ENCODE peak calls at places on chromosomes 2 and 18, in four cellular contexts. One of them, this sample, is unnamed. For H3K36me3, the result is how much of the 10 kb centered on the place peaks cover.

GRCh38 chr2:155151945-155152344 is 453.4 kb downstream of the KCNJ3 start:
- DNase-seq in HepG2: no peak
- DNase-seq in mammary epithelial cell: no peak
- DNase-seq in neuronal stem cell: no peak
- DNase-seq in this sample: no peak

GRCh38 chr2:191245869-191246531 is 796 bp downstream of the MYO1B start:
- DNase-seq in HepG2: peak
- DNase-seq in mammary epithelial cell: peak
- DNase-seq in neuronal stem cell: peak
- DNase-seq in this sample: peak

GRCh38 chr2:2909086-2910035 is 468.3 kb downstream of the EIPR1 start:
- DNase-seq in HepG2: no peak
- DNase-seq in mammary epithelial cell: no peak
- DNase-seq in neuronal stem cell: no peak
- DNase-seq in this sample: no peak

GRCh38 chr18:54983041-54983686 is 23.9 kb upstream of the CCDC68 start:
- DNase-seq in HepG2: peak
- DNase-seq in mammary epithelial cell: peak
- DNase-seq in neuronal stem cell: peak
- DNase-seq in this sample: peak

GRCh38 chr2:714005-714741 is 37.0 kb upstream of the TMEM18 start:
- DNase-seq in HepG2: peak
- DNase-seq in mammary epithelial cell: peak
- DNase-seq in neuronal stem cell: peak
- DNase-seq in this sample: peak

GRCh38 chr2:236642584-236643291 is 73.1 kb downstream of the ACKR3 start:
- DNase-seq in HepG2: peak
- DNase-seq in mammary epithelial cell: peak
- DNase-seq in neuronal stem cell: no peak
- DNase-seq in this sample: no peak

GRCh38 chr18:7084080-7084765 is 33.4 kb downstream of the LAMA1 start:
- DNase-seq in HepG2: no peak
- DNase-seq in mammary epithelial cell: peak
- DNase-seq in neuronal stem cell: no peak
- DNase-seq in this sample: no peak

GRCh38 chr18:7459851-7460774 is 107.0 kb upstream of the PTPRM start:
- DNase-seq in HepG2: peak
- DNase-seq in mammary epithelial cell: no peak
- DNase-seq in neuronal stem cell: no peak
- DNase-seq in this sample: peak

GRCh38 chr2:96116879-96117533 is 635 bp upstream of the ADRA2B start:
- DNase-seq in HepG2: no peak
- DNase-seq in mammary epithelial cell: peak
- DNase-seq in neuronal stem cell: peak
- DNase-seq in this sample: peak

GRCh38 chr18:22488554-22488953 is 70.8 kb upstream of the CTAGE1 start:
- DNase-seq in HepG2: no peak
- DNase-seq in mammary epithelial cell: no peak
- DNase-seq in neuronal stem cell: no peak
- DNase-seq in this sample: no peak

GRCh38 chr2:8575810-8576423 is 105.9 kb upstream of the ID2 start:
- DNase-seq in HepG2: no peak
- DNase-seq in mammary epithelial cell: no peak
- DNase-seq in neuronal stem cell: no peak
- DNase-seq in this sample: no peak

GRCh38 chr2:74670263-74670662 is 16.2 kb downstream of the SEMA4F start:
- DNase-seq in HepG2: no peak
- DNase-seq in mammary epithelial cell: no peak
- DNase-seq in neuronal stem cell: no peak
- DNase-seq in this sample: no peak

GRCh38 chr2:195559431-195559914 is 97.6 kb upstream of the SLC39A10 start:
- DNase-seq in HepG2: no peak
- DNase-seq in mammary epithelial cell: peak
- DNase-seq in neuronal stem cell: no peak
- DNase-seq in this sample: no peak

GRCh38 chr2:86221066-86221684 is 21.9 kb downstream of the MRPL35 start:
- DNase-seq in HepG2: peak
- DNase-seq in mammary epithelial cell: peak
- DNase-seq in neuronal stem cell: peak
- DNase-seq in this sample: peak

GRCh38 chr18:41096504-41096903 is 858.5 kb upstream of the PIK3C3 start:
- DNase-seq in HepG2: no peak
- DNase-seq in mammary epithelial cell: peak
- DNase-seq in neuronal stem cell: peak
- DNase-seq in this sample: peak

GRCh38 chr2:95043300-95043786 is 17.8 kb downstream of the MAL start:
- DNase-seq in HepG2: no peak
- DNase-seq in mammary epithelial cell: peak
- DNase-seq in neuronal stem cell: no peak
- DNase-seq in this sample: no peak

GRCh38 chr18:10121028-10121427 is 207.2 kb downstream of the VAPA start:
- DNase-seq in HepG2: no peak
- DNase-seq in mammary epithelial cell: no peak
- DNase-seq in neuronal stem cell: no peak
- DNase-seq in this sample: no peak

GRCh38 chr2:68831688-68832087 is 39.5 kb downstream of the BMP10 start:
- DNase-seq in HepG2: no peak
- DNase-seq in mammary epithelial cell: no peak
- DNase-seq in neuronal stem cell: no peak
- DNase-seq in this sample: no peak

GRCh38 chr2:85400951-85401805 is 9.0 kb downstream of the CAPG start:
- DNase-seq in HepG2: no peak
- DNase-seq in mammary epithelial cell: no peak
- DNase-seq in neuronal stem cell: no peak
- DNase-seq in this sample: no peak

GRCh38 chr2:102376052-102376591 is 20.5 kb downstream of the IL18R1 start:
- DNase-seq in HepG2: no peak
- DNase-seq in mammary epithelial cell: no peak
- DNase-seq in neuronal stem cell: no peak
- DNase-seq in this sample: no peak

GRCh38 chr2:158056875-158057274 is 44.8 kb upstream of the UPP2 start:
- DNase-seq in HepG2: peak
- DNase-seq in mammary epithelial cell: no peak
- DNase-seq in neuronal stem cell: no peak
- DNase-seq in this sample: no peak

GRCh38 chr18:13464432-13465125 is 246.0 kb downstream of the LDLRAD4 start:
- DNase-seq in HepG2: no peak
- DNase-seq in mammary epithelial cell: no peak
- DNase-seq in neuronal stem cell: no peak
- DNase-seq in this sample: no peak

GRCh38 chr18:10301831-10302483 is 152.5 kb upstream of the APCDD1 start:
- DNase-seq in HepG2: no peak
- DNase-seq in mammary epithelial cell: no peak
- DNase-seq in neuronal stem cell: no peak
- DNase-seq in this sample: no peak

GRCh38 chr2:210522399-210522798 is 34.0 kb upstream of the CPS1 start:
- DNase-seq in HepG2: no peak
- DNase-seq in mammary epithelial cell: no peak
- DNase-seq in neuronal stem cell: no peak
- DNase-seq in this sample: no peak

GRCh38 chr2:30155889-30156658 is 9.3 kb downstream of the YPEL5 start:
- DNase-seq in HepG2: peak
- DNase-seq in mammary epithelial cell: no peak
- DNase-seq in neuronal stem cell: no peak
- DNase-seq in this sample: no peak

GRCh38 chr2:30157616-30158015 is 10.8 kb downstream of the YPEL5 start:
- DNase-seq in HepG2: no peak
- DNase-seq in mammary epithelial cell: no peak
- DNase-seq in neuronal stem cell: no peak
- DNase-seq in this sample: no peak

GRCh38 chr2:30150786-30151185 is 4.0 kb downstream of the YPEL5 start:
- DNase-seq in HepG2: no peak
- DNase-seq in mammary epithelial cell: no peak
- DNase-seq in neuronal stem cell: no peak
- DNase-seq in this sample: no peak

GRCh38 chr2:30152385-30152784 is 5.6 kb downstream of the YPEL5 start:
- DNase-seq in HepG2: no peak
- DNase-seq in mammary epithelial cell: no peak
- DNase-seq in neuronal stem cell: no peak
- DNase-seq in this sample: no peak

GRCh38 chr2:30155202-30155601 is 8.4 kb downstream of the YPEL5 start:
- DNase-seq in HepG2: no peak
- DNase-seq in mammary epithelial cell: no peak
- DNase-seq in neuronal stem cell: no peak
- DNase-seq in this sample: no peak
- H3K36me3 ChIP-seq in HepG2: under half
- H3K36me3 ChIP-seq in mammary epithelial cell: under half
- H3K36me3 ChIP-seq in neuronal stem cell: under half
- H3K36me3 ChIP-seq in this sample: under half

DNA sequence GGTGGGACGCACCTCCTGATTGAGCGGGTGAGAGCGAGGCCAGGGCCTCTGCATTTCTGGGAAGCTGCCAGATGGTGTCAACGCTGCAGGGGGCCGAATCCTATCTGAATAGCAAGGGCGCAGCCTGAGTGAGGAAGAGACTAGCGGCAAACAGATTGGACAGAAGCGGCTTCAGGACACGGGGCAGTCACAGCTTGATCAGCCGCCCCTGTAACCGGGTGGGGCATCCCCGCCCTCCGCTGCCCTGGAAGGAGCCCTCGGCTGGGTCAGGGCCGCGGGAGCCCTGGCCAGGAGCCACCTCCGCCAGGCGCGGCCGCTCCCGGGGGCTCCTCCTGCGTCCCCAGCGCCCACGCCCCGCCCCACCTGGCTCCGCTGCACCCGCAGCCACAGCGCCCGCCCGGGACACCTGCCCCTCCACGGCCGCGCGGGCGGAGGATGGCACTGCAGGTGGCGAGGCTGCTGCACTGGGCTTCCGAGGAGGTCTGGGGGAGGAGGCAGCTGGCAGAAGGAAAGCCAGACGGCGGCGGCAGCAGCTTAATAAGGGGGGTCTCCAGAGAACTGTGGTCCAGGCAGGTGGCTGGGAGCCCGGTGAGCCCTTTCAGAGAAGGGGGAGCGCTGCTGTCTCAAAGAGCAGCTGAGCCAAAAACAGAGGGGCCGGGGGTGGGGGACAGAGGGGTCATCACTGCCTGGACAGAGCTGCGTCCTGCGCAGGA is 18.9 kb upstream of the SOX11 start:
- DNase-seq in HepG2: no peak
- DNase-seq in mammary epithelial cell: no peak
- DNase-seq in neuronal stem cell: no peak
- DNase-seq in this sample: peak
- H3K4me2 ChIP-seq in HepG2: no peak
- H3K4me2 ChIP-seq in mammary epithelial cell: no peak
- H3K4me2 ChIP-seq in neuronal stem cell: peak
- H3K4me2 ChIP-seq in this sample: peak

GRCh38 chr2:61877571-61878245 is 10.7 kb downstream of the CCT4 start:
- DNase-seq in HepG2: no peak
- DNase-seq in mammary epithelial cell: no peak
- DNase-seq in neuronal stem cell: no peak
- DNase-seq in this sample: no peak

GRCh38 chr2:61878756-61879155 is 9.7 kb downstream of the CCT4 start:
- DNase-seq in HepG2: no peak
- DNase-seq in mammary epithelial cell: peak
- DNase-seq in neuronal stem cell: no peak
- DNase-seq in this sample: no peak

GRCh38 chr2:61876400-61876799 is 12.1 kb downstream of the CCT4 start:
- DNase-seq in HepG2: no peak
- DNase-seq in mammary epithelial cell: no peak
- DNase-seq in neuronal stem cell: no peak
- DNase-seq in this sample: no peak
- H3K36me3 ChIP-seq in HepG2: half or more
- H3K36me3 ChIP-seq in mammary epithelial cell: half or more
- H3K36me3 ChIP-seq in neuronal stem cell: under half
- H3K36me3 ChIP-seq in this sample: half or more

GRCh38 chr2:62344472-62344871 is 148.6 kb downstream of the B3GNT2 start:
- DNase-seq in HepG2: no peak
- DNase-seq in mammary epithelial cell: peak
- DNase-seq in neuronal stem cell: no peak
- DNase-seq in this sample: no peak
- H3K4me2 ChIP-seq in HepG2: no peak
- H3K4me2 ChIP-seq in mammary epithelial cell: no peak
- H3K4me2 ChIP-seq in neuronal stem cell: no peak
- H3K4me2 ChIP-seq in this sample: no peak

DNA sequence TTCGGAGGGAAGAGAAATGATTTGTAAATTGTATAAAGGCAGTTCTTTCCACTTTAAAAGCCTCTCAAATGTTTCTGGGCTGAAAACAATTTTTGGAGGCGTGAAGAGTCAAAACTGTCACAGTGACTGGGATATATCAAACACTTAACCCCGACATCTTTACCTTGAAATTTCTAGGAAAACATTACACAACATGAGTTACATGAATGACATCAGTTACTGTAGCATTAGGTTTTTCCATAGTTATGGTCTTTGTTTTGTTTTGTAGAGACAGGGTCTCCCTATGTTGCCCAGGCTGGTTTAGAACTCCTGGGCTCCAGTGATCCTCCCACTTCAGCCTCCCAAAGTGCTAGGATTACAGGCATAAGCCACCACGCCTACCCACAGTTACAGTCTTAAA is 25.7 kb downstream of the MSH6 start:
- DNase-seq in HepG2: no peak
- DNase-seq in mammary epithelial cell: no peak
- DNase-seq in neuronal stem cell: no peak
- DNase-seq in this sample: no peak
- H3K36me3 ChIP-seq in HepG2: half or more
- H3K36me3 ChIP-seq in mammary epithelial cell: half or more
- H3K36me3 ChIP-seq in neuronal stem cell: under half
- H3K36me3 ChIP-seq in this sample: under half

GRCh38 chr18:63881851-63882250 is 5.7 kb upstream of the SERPINB2 start:
- DNase-seq in HepG2: no peak
- DNase-seq in mammary epithelial cell: peak
- DNase-seq in neuronal stem cell: no peak
- DNase-seq in this sample: no peak
- H3K4me2 ChIP-seq in HepG2: no peak
- H3K4me2 ChIP-seq in mammary epithelial cell: peak
- H3K4me2 ChIP-seq in neuronal stem cell: no peak
- H3K4me2 ChIP-seq in this sample: no peak

DNA sequence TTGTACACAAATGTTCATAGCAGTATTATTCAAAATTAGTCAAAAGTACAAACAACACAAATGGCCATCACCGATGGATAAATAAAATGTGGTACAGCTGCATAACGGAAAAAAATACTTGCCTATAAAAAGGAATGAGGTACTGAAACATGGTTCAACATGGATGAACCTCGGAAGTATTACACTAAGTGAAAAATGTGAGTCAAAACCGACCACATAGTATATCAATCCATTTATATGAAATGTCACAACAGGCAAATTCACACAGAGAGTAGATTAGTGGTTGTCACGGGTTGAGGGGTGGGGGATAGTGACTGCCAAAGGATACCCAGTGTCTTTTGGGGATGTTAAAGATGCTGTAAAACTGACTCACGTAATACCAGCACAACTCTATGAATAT is 3.5 kb downstream of the SS18 start:
- DNase-seq in HepG2: no peak
- DNase-seq in mammary epithelial cell: no peak
- DNase-seq in neuronal stem cell: no peak
- DNase-seq in this sample: no peak
- H3K36me3 ChIP-seq in HepG2: under half
- H3K36me3 ChIP-seq in mammary epithelial cell: under half
- H3K36me3 ChIP-seq in neuronal stem cell: under half
- H3K36me3 ChIP-seq in this sample: under half

GRCh38 chr2:64992218-64992617 is 3.0 kb downstream of the SLC1A4 start:
- DNase-seq in HepG2: no peak
- DNase-seq in mammary epithelial cell: no peak
- DNase-seq in neuronal stem cell: no peak
- DNase-seq in this sample: no peak
- H3K4me2 ChIP-seq in HepG2: peak
- H3K4me2 ChIP-seq in mammary epithelial cell: no peak
- H3K4me2 ChIP-seq in neuronal stem cell: no peak
- H3K4me2 ChIP-seq in this sample: no peak

This sample was measured in neural progenitor cell.